ENCODE peak calls at places on chromosomes 2 and 18, in four cellular contexts. J is heart right ventricle, Y is stomach, B is bronchial epithelial cell. K is an unnamed sample.

GRCh38 chr2:201857326-201857725 is 51.0 kb downstream of the CDK15 start:
- DNase-seq in J (no peak), Y (no peak), B (no peak), K (no peak)

GRCh38 chr2:215022418-215022817 is 116.0 kb downstream of the ABCA12 start:
- DNase-seq in J (no peak), Y (no peak), B (peak), K (no peak)

GRCh38 chr2:199911877-199912161 is 726 bp downstream of the C2orf69 start:
- DNase-seq in J (no peak), Y (no peak), B (no peak), K (no peak)

GRCh38 chr18:35178260-35178659 is 62.6 kb upstream of the ZNF397 start:
- DNase-seq in J (no peak), Y (no peak), B (peak), K (no peak)

GRCh38 chr2:231332388-231332787 is 63.1 kb upstream of the B3GNT7 start:
- DNase-seq in J (no peak), Y (no peak), B (peak), K (no peak)

GRCh38 chr2:54570925-54571694 is 115.0 kb downstream of the SPTBN1 start:
- DNase-seq in J (no peak), Y (peak), B (peak), K (peak)

GRCh38 chr2:27378096-27378808 is 2.3 kb downstream of the ZNF513 start:
- DNase-seq in J (no peak), Y (no peak), B (no peak), K (no peak)

GRCh38 chr18:62610509-62611394 is 87.9 kb downstream of the ZCCHC2 start:
- DNase-seq in J (no peak), Y (no peak), B (no peak), K (no peak)

GRCh38 chr2:184769038-184769437 is 170.7 kb downstream of the ZNF804A start:
- DNase-seq in J (no peak), Y (no peak), B (peak), K (no peak)

GRCh38 chr2:28566441-28567075 is 70.7 kb downstream of the PLB1 start:
- DNase-seq in J (peak), Y (peak), B (peak), K (peak)

GRCh38 chr18:21110667-21111350 is 804 bp downstream of the ROCK1 start:
- DNase-seq in J (peak), Y (peak), B (peak), K (peak)

GRCh38 chr18:13300796-13301195 is 82.2 kb downstream of the LDLRAD4 start:
- DNase-seq in J (no peak), Y (no peak), B (no peak), K (no peak)

GRCh38 chr2:67489396-67489795 is 92.3 kb downstream of the ETAA1 start:
- DNase-seq in J (no peak), Y (no peak), B (no peak), K (no peak)

GRCh38 chr2:38092196-38092902 is 16.4 kb upstream of the CYP1B1 start:
- DNase-seq in J (no peak), Y (no peak), B (no peak), K (no peak)

GRCh38 chr2:172438741-172439508 is 11.5 kb downstream of the ITGA6 start:
- DNase-seq in J (peak), Y (peak), B (peak), K (no peak)

GRCh38 chr2:191150451-191151314 is at the start of gene STAT4:
- DNase-seq in J (peak), Y (peak), B (peak), K (peak)

GRCh38 chr2:60515751-60516226 is 37.7 kb downstream of the BCL11A start:
- DNase-seq in J (no peak), Y (no peak), B (peak), K (peak)

GRCh38 chr18:58056847-58057246 is 12.8 kb downstream of the NEDD4L start:
- DNase-seq in J (no peak), Y (no peak), B (no peak), K (no peak)

GRCh38 chr2:123359636-123360035 is 665.5 kb upstream of the CNTNAP5 start:
- DNase-seq in J (no peak), Y (no peak), B (peak), K (no peak)

GRCh38 chr2:118223487-118224136 is 135.3 kb downstream of the INSIG2 start:
- DNase-seq in J (no peak), Y (no peak), B (no peak), K (peak)

GRCh38 chr2:39419282-39420223 is 17.5 kb downstream of the MAP4K3 start:
- DNase-seq in J (no peak), Y (no peak), B (no peak), K (no peak)

GRCh38 chr2:8098476-8098875 is 583.4 kb upstream of the ID2 start:
- DNase-seq in J (no peak), Y (no peak), B (no peak), K (no peak)

GRCh38 chr18:79567481-79568147 is 112.0 kb upstream of the CTDP1 start:
- DNase-seq in J (peak), Y (no peak), B (peak), K (no peak)

GRCh38 chr2:88692187-88692586 is 714 bp downstream of the RPIA start:
- DNase-seq in J (peak), Y (peak), B (no peak), K (peak)

GRCh38 chr18:68150976-68151375 is 563.9 kb downstream of the TMX3 start:
- DNase-seq in J (no peak), Y (no peak), B (peak), K (no peak)

GRCh38 chr18:51097046-51097822 is 67.2 kb downstream of the SMAD4 start:
- DNase-seq in J (no peak), Y (no peak), B (no peak), K (no peak)

DNA sequence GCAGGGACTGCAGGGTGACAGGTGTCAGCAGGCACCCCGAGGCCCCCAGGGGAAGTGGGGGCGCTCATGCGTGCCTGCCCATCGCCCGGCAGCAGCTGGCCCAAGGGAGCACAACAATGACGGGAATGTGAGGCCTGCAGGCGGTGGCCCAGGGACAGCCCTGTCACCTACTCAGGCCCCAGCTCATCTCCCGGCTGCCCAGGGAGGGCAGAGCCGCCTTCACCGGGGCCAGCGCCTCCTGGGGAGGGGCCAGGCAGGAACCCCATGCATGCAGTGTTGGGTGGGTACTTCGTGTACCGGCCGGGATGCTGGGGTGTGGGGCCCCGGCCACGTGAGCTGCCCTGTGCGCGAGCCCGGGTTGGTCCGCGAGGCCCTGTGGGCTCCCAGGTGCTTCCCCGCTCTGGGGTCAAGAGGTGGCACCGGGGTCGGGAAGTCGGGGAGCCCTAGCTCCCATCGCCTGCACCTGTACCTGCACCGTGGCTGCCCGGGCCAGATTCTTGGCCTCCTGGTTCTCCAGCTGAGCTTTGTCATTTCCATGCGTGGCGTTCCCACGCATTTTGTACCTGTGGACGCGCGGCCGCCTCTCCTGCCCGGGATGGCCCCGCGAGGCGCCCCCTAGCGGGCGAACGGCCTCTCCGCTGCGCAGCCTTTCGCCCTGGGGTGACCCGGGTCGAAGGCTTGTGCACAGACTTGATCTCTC is 823 bp downstream of the KLHL30 start:
- DNase-seq in J (no peak), Y (no peak), B (no peak), K (peak)
- TF ChIP-seq CTCF in J (peak), Y (no peak), B (peak), K (peak)

DNA sequence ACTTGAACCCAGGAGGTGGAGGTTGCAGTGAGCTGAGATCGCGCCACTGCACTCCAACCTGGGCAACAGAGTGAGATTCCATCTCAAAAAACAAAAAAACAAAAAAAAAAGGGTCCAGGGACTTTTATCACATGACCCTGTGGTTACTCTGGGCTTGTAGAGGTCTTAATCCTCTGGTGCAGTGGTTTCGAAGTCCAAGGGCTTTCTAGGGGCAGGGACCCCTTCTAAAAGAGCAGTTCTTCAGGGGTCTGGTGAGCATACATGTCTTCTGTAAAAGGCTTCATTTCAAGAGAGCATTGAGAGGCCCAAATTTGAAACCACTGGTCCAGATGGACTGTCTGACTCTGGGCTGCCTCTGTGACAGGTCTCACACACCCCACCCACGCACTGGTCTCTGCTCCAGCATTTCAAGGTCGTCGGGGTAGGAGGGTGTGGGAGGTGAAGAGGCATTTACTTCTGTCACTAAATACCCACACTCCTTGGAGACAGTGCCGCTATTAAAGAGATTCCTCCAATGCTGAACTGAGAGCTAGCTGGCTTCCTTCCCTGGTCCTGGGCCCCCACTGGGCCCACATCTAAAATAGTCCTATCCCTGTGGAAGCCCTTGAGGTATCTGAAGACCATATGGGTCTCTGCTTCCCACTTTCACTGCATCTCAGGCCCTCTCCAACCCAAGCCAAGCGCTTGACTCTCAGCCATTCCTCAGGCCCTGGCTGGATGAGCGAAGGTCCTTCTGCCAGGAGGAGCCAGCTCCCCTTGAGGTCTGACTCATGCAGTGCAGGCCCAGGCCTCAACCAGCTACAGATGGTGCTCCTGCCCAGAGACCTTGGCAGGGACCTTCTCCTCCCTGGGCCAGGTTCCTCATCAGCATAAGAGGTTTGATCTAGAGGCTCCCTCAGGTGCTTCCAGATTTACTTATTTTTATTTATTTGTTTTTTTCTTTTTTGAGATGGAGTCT is 44.8 kb downstream of the PAX8 start:
- DNase-seq in J (no peak), Y (peak), B (peak), K (peak)
- TF ChIP-seq CTCF in J (peak), Y (peak), B (peak), K (no peak)

GRCh38 chr2:78145997-78146722 is 624.0 kb upstream of the LRRTM4 start:
- DNase-seq in J (no peak), Y (no peak), B (no peak), K (no peak)

GRCh38 chr2:78147466-78147865 is 625.3 kb upstream of the LRRTM4 start:
- DNase-seq in J (no peak), Y (no peak), B (peak), K (no peak)

DNA sequence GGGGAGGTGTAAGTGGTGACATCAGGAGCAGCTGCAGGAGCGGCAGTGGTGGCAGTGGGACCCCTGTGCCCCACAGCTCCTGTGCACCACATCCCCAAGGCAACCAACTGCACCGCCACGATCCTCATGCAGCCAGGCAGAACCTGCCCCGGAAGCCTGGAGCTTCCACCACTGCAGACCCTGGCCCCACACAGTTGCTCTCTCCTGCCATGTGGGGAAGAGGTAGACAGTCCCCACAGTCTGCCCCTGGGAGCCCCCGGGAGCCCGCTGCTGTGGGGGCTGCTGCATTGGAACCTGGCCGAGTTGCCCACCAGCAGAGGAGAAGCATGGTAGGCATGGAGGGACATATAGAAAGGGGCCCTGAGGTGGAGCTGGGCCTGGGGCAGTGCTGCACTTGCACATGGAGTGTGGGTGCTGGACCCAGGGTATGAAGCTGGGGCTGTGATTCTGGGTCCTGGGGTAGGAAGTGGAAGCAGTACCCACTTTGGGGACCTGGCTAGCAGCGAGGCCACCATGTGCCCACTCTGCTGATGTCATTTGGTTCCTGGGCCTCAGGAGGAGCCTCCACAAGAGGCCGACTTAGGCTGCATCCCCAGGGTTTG is 623.3 kb upstream of the LRRTM4 start:
- DNase-seq in J (no peak), Y (no peak), B (no peak), K (no peak)
- TF ChIP-seq CTCF in J (no peak), Y (no peak), B (no peak), K (no peak)

GRCh38 chr2:7007846-7008741 is 90.9 kb downstream of the RNF144A start:
- DNase-seq in J (peak), Y (peak), B (no peak), K (no peak)
- TF ChIP-seq CTCF in J (peak), Y (no peak), B (no peak), K (no peak)

DNA sequence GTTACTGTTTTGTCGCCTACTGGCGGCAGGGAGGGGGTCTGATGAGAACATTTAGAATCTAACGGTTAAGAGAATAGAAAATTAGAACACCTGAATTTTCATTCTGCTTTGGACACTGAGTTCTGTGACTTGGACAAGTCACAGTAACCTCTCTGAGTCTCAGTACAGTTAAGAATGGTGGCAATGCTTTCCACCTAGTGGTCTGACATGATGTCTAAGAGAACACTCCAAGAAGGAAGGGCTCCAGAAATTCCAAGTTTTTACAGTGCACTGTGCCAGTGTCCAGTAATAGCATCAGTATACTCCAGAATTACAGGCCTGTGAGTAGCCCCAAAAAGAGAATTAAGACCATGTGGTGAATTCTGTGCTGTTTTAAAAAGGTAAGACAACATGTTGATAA is 174.1 kb upstream of the ZFP36L2 start:
- DNase-seq in J (no peak), Y (no peak), B (no peak), K (no peak)
- TF ChIP-seq CTCF in J (no peak), Y (no peak), B (no peak), K (no peak)

GRCh38 chr2:109611467-109612095 is 2.2 kb downstream of the SEPTIN10 start:
- DNase-seq in J (no peak), Y (no peak), B (peak), K (no peak)
- TF ChIP-seq CTCF in J (no peak), Y (no peak), B (no peak), K (no peak)

DNA sequence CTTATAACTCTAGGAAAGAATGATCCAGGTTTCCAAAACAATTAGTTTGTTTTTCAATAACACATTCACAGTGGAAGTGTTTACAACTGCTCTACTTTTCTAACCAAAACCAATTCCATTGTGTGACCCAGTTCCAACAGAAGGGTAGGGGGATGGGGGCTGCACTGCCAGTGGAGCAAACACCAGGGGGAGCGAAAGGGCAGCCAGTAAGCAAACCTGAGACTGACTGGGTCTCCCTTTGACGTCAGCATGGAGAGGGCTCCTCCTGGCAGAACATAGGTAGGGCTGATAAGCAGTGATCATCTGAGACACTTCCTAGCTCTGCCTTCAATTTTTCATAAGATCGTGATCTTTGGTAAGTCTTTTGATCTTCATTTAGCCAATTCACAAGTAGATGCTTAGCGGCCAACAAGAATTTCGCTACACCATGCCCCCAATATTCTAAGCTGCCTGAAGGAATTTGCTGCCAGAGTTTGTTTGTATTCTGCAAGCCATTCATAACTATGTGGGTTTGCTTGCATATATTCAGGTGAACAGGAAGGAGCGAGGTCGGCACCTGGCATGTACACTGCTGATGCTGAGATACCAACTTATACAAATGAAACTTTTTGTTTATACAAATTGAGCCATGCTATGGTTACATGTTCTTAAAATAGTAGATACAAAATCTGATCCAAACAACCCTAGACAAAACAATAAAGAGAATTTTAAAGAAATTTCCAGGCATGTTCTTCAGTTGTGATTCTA is 45.9 kb downstream of the ST6GAL2 start:
- DNase-seq in J (no peak), Y (no peak), B (no peak), K (no peak)
- TF ChIP-seq CTCF in J (no peak), Y (no peak), B (no peak), K (no peak)

GRCh38 chr2:147483293-147483669 is 361.5 kb upstream of the ACVR2A start:
- DNase-seq in J (no peak), Y (no peak), B (no peak), K (no peak)
- TF ChIP-seq CTCF in J (no peak), Y (no peak), B (no peak), K (no peak)

GRCh38 chr2:22991844-22992243 is 393.1 kb upstream of the KLHL29 start:
- DNase-seq in J (no peak), Y (no peak), B (no peak), K (no peak)
- TF ChIP-seq CTCF in J (no peak), Y (no peak), B (no peak), K (no peak)

GRCh38 chr2:46655551-46656436 is 176.4 kb downstream of the TMEM247 start:
- DNase-seq in J (no peak), Y (no peak), B (peak), K (no peak)

GRCh38 chr2:46653539-46653938 is 174.2 kb downstream of the TMEM247 start:
- DNase-seq in J (no peak), Y (no peak), B (no peak), K (no peak)

GRCh38 chr2:46652514-46653170 is 173.3 kb downstream of the TMEM247 start:
- DNase-seq in J (no peak), Y (no peak), B (no peak), K (no peak)

GRCh38 chr2:46656640-46657039 is 177.3 kb downstream of the TMEM247 start:
- DNase-seq in J (no peak), Y (no peak), B (no peak), K (no peak)

DNA sequence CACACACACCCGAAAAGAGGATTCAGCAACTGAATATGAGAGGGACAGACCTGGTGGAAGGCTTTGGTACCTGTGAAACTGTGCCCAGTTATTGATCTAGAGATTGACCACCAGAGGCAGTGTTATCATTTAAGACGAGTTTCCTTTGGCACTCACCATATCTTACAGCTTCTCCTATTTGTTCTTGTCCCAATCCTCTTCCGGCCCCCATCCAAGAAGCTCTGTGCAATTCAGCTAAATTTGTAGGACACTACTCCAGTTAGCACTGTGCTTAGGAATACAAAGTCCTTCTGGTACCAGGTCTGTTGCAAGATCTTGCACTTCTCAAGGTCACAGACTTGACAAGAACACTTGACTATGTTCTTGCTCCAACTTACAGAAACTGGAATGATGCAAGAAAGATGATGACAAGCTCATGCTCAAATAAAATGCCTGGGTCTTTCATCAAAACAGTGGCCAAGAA is 177.7 kb downstream of the TMEM247 start:
- DNase-seq in J (no peak), Y (no peak), B (peak), K (peak)
- TF ChIP-seq CTCF in J (no peak), Y (peak), B (peak), K (peak)